ENCODE peak calls at places on chromosomes 3 and 15, in five cellular contexts. One of them, this sample, is unnamed.

GRCh38 chr15:95606551-95606950 is 723.9 kb upstream of the NR2F2 start:
- DNase-seq in naive thymus-derived CD4-positive, alpha-beta T cell: no peak
- DNase-seq in right atrium auricular region: no peak
- DNase-seq in aorta: no peak
- DNase-seq in psoas muscle: no peak
- DNase-seq in this sample: no peak

GRCh38 chr3:53624467-53624866 is 130.1 kb downstream of the CACNA1D start:
- DNase-seq in naive thymus-derived CD4-positive, alpha-beta T cell: no peak
- DNase-seq in right atrium auricular region: no peak
- DNase-seq in aorta: no peak
- DNase-seq in psoas muscle: no peak
- DNase-seq in this sample: no peak

GRCh38 chr3:44342191-44342790 is 3.7 kb downstream of the TCAIM start:
- DNase-seq in naive thymus-derived CD4-positive, alpha-beta T cell: no peak
- DNase-seq in right atrium auricular region: no peak
- DNase-seq in aorta: no peak
- DNase-seq in psoas muscle: no peak
- DNase-seq in this sample: no peak

GRCh38 chr3:38112378-38112761 is 24.6 kb downstream of the ACAA1 start:
- DNase-seq in naive thymus-derived CD4-positive, alpha-beta T cell: no peak
- DNase-seq in right atrium auricular region: no peak
- DNase-seq in aorta: peak; percentile 62
- DNase-seq in psoas muscle: no peak
- DNase-seq in this sample: no peak

GRCh38 chr3:111227216-111227615 is 155.6 kb downstream of the NECTIN3 start:
- DNase-seq in naive thymus-derived CD4-positive, alpha-beta T cell: no peak
- DNase-seq in right atrium auricular region: no peak
- DNase-seq in aorta: no peak
- DNase-seq in psoas muscle: no peak
- DNase-seq in this sample: no peak

GRCh38 chr3:105688821-105689220 is 180.0 kb downstream of the CBLB start:
- DNase-seq in naive thymus-derived CD4-positive, alpha-beta T cell: no peak
- DNase-seq in right atrium auricular region: no peak
- DNase-seq in aorta: no peak
- DNase-seq in psoas muscle: no peak
- DNase-seq in this sample: no peak

GRCh38 chr15:33968224-33968623 is at the start of gene CHRM5:
- DNase-seq in naive thymus-derived CD4-positive, alpha-beta T cell: no peak
- DNase-seq in right atrium auricular region: no peak
- DNase-seq in aorta: no peak
- DNase-seq in psoas muscle: no peak
- DNase-seq in this sample: no peak

GRCh38 chr3:49724586-49724985 is 835 bp upstream of the GMPPB start:
- DNase-seq in naive thymus-derived CD4-positive, alpha-beta T cell: peak; percentile 26
- DNase-seq in right atrium auricular region: no peak
- DNase-seq in aorta: peak; percentile 72
- DNase-seq in psoas muscle: no peak
- DNase-seq in this sample: no peak

GRCh38 chr3:48243886-48244285 is 3.0 kb downstream of the ZNF589 start:
- DNase-seq in naive thymus-derived CD4-positive, alpha-beta T cell: no peak
- DNase-seq in right atrium auricular region: no peak
- DNase-seq in aorta: no peak
- DNase-seq in psoas muscle: no peak
- DNase-seq in this sample: no peak

GRCh38 chr15:99584081-99584600 is 18.4 kb downstream of the MEF2A start:
- DNase-seq in naive thymus-derived CD4-positive, alpha-beta T cell: no peak
- DNase-seq in right atrium auricular region: no peak
- DNase-seq in aorta: no peak
- DNase-seq in psoas muscle: no peak
- DNase-seq in this sample: no peak

GRCh38 chr15:23561914-23562313 is 3.6 kb upstream of the MKRN3 start:
- DNase-seq in naive thymus-derived CD4-positive, alpha-beta T cell: no peak
- DNase-seq in right atrium auricular region: no peak
- DNase-seq in aorta: no peak
- DNase-seq in psoas muscle: no peak
- DNase-seq in this sample: no peak

GRCh38 chr15:23566070-23567050 is 886 bp downstream of the MKRN3 start:
- DNase-seq in naive thymus-derived CD4-positive, alpha-beta T cell: peak; percentile 32
- DNase-seq in right atrium auricular region: no peak
- DNase-seq in aorta: no peak
- DNase-seq in psoas muscle: no peak
- DNase-seq in this sample: no peak

GRCh38 chr15:23565395-23566069 is at the start of gene MKRN3:
- DNase-seq in naive thymus-derived CD4-positive, alpha-beta T cell: peak; percentile 20
- DNase-seq in right atrium auricular region: no peak
- DNase-seq in aorta: no peak
- DNase-seq in psoas muscle: no peak
- DNase-seq in this sample: no peak

GRCh38 chr15:23567921-23568320 is 2.4 kb downstream of the MKRN3 start:
- DNase-seq in naive thymus-derived CD4-positive, alpha-beta T cell: no peak
- DNase-seq in right atrium auricular region: no peak
- DNase-seq in aorta: no peak
- DNase-seq in psoas muscle: no peak
- DNase-seq in this sample: no peak

DNA sequence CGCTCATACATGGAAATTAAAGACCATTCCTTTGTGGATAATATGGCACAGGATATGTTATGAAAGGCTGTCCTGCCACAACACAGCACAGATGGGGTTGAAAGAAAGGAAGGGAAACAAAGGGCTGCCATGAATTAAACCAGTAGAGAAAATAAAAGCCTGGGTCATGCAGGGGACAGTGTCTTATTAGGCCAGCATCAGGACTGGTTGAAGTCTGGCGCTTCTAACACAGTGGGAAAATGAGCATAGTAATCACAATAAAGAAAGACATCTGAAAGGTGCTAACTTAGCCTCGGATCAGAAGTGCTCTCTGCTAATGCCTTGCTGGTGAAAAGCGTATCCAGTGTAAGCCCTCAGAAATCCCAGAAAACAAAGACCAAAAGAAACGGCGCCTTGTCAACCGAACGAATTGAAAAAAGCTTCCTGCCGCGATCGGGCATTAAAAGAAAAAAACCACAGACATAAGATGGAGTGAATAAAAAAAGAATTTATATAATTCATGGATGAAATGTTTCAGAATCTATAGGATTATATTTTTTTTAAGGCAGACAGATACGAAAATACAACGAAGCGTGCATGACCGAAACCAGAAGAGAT is 578 bp upstream of the MKRN3 start:
- DNase-seq in naive thymus-derived CD4-positive, alpha-beta T cell: no peak
- DNase-seq in right atrium auricular region: no peak
- DNase-seq in aorta: no peak
- DNase-seq in psoas muscle: no peak
- DNase-seq in this sample: no peak
- H3K4me3 ChIP-seq in naive thymus-derived CD4-positive, alpha-beta T cell: peak overlapping the region; percentile 39
- H3K4me3 ChIP-seq in right atrium auricular region: no peak overlapping the region
- H3K4me3 ChIP-seq in aorta: no peak overlapping the region
- H3K4me3 ChIP-seq in psoas muscle: peak overlapping the region; percentile 80
- H3K4me3 ChIP-seq in this sample: no peak overlapping the region

GRCh38 chr3:99965077-99965476 is 147.4 kb downstream of the CMSS1 start:
- DNase-seq in naive thymus-derived CD4-positive, alpha-beta T cell: no peak
- DNase-seq in right atrium auricular region: no peak
- DNase-seq in aorta: no peak
- DNase-seq in psoas muscle: no peak
- DNase-seq in this sample: no peak

GRCh38 chr3:99967796-99968195 is 146.5 kb downstream of the FILIP1L start:
- DNase-seq in naive thymus-derived CD4-positive, alpha-beta T cell: no peak
- DNase-seq in right atrium auricular region: no peak
- DNase-seq in aorta: no peak
- DNase-seq in psoas muscle: no peak
- DNase-seq in this sample: no peak

GRCh38 chr3:99962703-99963102 is 145.0 kb downstream of the CMSS1 start:
- DNase-seq in naive thymus-derived CD4-positive, alpha-beta T cell: no peak
- DNase-seq in right atrium auricular region: no peak
- DNase-seq in aorta: no peak
- DNase-seq in psoas muscle: no peak
- DNase-seq in this sample: peak; percentile 44

GRCh38 chr3:99966657-99967420 is 147.5 kb downstream of the FILIP1L start:
- DNase-seq in naive thymus-derived CD4-positive, alpha-beta T cell: no peak
- DNase-seq in right atrium auricular region: no peak
- DNase-seq in aorta: no peak
- DNase-seq in psoas muscle: no peak
- DNase-seq in this sample: no peak

DNA sequence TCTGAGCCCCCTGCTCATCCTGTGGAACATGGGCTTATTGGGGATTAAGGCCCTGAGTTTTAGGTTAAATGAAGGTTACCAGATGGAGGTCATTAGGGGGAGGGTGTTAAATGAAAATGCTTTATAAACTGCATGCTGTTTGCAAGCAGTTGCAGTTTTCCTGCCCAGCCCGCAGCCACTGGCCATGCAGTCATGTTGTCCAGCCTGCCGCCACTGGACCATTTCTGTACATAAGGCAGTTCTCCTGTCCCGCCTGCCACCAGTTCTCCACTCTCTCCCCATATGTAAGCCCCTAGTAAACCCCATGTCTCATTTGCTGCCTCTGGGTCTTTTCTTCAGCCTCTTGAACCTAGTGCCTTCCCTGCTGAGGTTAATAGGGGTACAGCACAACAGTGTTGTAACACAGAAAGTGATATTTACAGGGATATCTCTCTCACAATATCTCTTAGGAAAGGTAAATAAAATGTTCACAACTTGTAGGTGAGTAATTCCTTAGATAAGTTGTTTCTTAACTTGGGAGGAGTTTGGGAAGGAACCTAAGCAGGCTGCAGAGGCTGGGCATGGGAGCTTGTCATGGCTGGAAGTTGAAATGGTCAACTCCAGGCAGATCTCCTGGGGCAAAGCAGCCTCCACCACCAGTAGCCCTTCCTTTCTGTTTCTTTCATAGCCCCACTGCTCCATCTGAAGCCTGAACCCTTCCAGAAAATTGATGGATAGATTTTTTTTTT is 148.2 kb downstream of the CMSS1 start:
- DNase-seq in naive thymus-derived CD4-positive, alpha-beta T cell: no peak
- DNase-seq in right atrium auricular region: no peak
- DNase-seq in aorta: no peak
- DNase-seq in psoas muscle: no peak
- DNase-seq in this sample: no peak
- H3K4me1 ChIP-seq in naive thymus-derived CD4-positive, alpha-beta T cell: no peaks in the 10 kb centered on the region
- H3K4me1 ChIP-seq in right atrium auricular region: no peaks in the 10 kb centered on the region
- H3K4me1 ChIP-seq in aorta: peaks cover 8% of the 10 kb centered on the region
- H3K4me1 ChIP-seq in psoas muscle: peaks cover 62% of the 10 kb centered on the region
- H3K4me1 ChIP-seq in this sample: peaks cover 30% of the 10 kb centered on the region

DNA sequence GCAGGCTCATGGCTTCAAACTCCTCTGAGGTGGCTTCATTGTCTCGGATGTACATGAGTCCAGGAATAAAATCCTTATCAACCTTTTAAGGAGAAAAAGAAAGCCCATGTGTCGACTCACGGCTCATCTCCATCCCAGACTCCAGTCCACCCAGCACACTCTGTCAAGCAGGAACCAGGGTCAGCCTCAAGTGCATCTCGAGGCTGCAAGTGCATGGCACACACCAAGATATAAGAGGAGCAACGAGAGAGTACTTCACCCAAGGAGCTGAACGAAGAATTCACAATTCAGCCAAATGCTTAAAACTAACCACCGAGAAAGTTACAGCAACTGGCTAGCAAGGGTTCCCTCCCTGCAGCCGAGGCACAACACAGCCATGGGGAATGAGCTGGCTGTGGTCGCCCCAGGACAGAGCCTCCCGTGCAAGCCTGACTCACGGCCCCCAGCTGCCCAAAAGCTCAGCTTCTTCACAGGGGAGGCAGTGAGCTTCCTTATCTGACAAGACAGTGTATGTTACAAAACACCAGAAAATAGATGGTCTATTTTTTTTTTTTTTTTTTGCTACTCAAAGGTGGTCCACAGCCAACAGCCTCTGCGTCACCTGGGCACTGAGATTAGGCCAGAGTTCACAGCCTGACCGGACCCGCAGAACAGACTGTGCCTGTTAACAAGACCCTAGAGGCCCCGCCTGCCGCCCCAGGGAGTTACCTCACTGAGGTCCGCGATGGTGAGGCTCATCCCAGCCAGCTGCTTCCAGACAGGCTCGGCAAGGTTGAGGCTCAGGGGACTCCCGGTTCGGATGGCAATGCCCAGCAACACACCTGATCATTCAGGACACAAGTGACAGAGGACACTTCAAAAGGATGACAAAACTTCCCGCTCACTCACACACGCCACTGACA is 15.9 kb upstream of the OCA2 start:
- DNase-seq in naive thymus-derived CD4-positive, alpha-beta T cell: no peak
- DNase-seq in right atrium auricular region: no peak
- DNase-seq in aorta: no peak
- DNase-seq in psoas muscle: no peak
- DNase-seq in this sample: no peak
- H3K4me3 ChIP-seq in naive thymus-derived CD4-positive, alpha-beta T cell: no peak overlapping the region
- H3K4me3 ChIP-seq in right atrium auricular region: no peak overlapping the region
- H3K4me3 ChIP-seq in aorta: no peak overlapping the region
- H3K4me3 ChIP-seq in psoas muscle: no peak overlapping the region
- H3K4me3 ChIP-seq in this sample: no peak overlapping the region

GRCh38 chr3:169494982-169495381 is 168.5 kb downstream of the MECOM start:
- DNase-seq in naive thymus-derived CD4-positive, alpha-beta T cell: no peak
- DNase-seq in right atrium auricular region: no peak
- DNase-seq in aorta: no peak
- DNase-seq in psoas muscle: no peak
- DNase-seq in this sample: no peak
- H3K4me1 ChIP-seq in naive thymus-derived CD4-positive, alpha-beta T cell: no peaks in the 10 kb centered on the region
- H3K4me1 ChIP-seq in right atrium auricular region: no peaks in the 10 kb centered on the region
- H3K4me1 ChIP-seq in aorta: no peaks in the 10 kb centered on the region
- H3K4me1 ChIP-seq in psoas muscle: no peaks in the 10 kb centered on the region
- H3K4me1 ChIP-seq in this sample: no peaks in the 10 kb centered on the region

GRCh38 chr3:64560802-64561502 is 126.8 kb downstream of the ADAMTS9 start:
- DNase-seq in naive thymus-derived CD4-positive, alpha-beta T cell: no peak
- DNase-seq in right atrium auricular region: no peak
- DNase-seq in aorta: no peak
- DNase-seq in psoas muscle: no peak
- DNase-seq in this sample: no peak
- H3K4me3 ChIP-seq in naive thymus-derived CD4-positive, alpha-beta T cell: no peak overlapping the region
- H3K4me3 ChIP-seq in right atrium auricular region: peak overlapping the region; percentile 12
- H3K4me3 ChIP-seq in aorta: peak overlapping the region; percentile 27
- H3K4me3 ChIP-seq in psoas muscle: peak overlapping the region; percentile 41
- H3K4me3 ChIP-seq in this sample: no peak overlapping the region

DNA sequence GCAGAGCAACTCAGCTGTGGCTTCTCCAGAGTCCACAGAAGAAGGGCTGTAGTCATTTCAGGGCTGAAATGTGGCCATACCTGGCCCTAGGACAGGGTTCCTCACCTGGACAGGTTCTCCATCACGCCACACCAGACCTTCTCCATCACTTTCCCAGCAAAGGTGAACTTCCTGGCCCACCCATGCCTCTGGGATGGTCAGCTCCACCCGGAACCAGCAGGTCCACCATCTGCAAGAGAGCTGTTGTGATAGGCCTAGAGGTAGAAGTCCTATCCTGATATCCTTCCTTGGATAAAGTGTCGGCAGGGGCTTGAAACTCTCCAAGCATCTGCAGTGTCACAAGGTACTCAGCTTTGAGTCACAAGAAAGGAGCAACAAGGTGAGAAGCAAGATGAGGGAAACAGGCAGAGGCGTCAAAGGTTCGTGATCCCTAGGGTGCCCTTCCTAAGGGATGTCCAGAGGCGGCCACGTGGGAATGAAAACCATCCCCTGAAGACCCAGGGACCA is 948 bp downstream of the MAN2C1 start:
- DNase-seq in naive thymus-derived CD4-positive, alpha-beta T cell: no peak
- DNase-seq in right atrium auricular region: no peak
- DNase-seq in aorta: no peak
- DNase-seq in psoas muscle: no peak
- DNase-seq in this sample: no peak
- H3K4me1 ChIP-seq in naive thymus-derived CD4-positive, alpha-beta T cell: peaks cover 11% of the 10 kb centered on the region
- H3K4me1 ChIP-seq in right atrium auricular region: no peaks in the 10 kb centered on the region
- H3K4me1 ChIP-seq in aorta: no peaks in the 10 kb centered on the region
- H3K4me1 ChIP-seq in psoas muscle: peaks cover 20% of the 10 kb centered on the region
- H3K4me1 ChIP-seq in this sample: peaks cover 18% of the 10 kb centered on the region

GRCh38 chr3:159785276-159785675 is 203.4 kb upstream of the IL12A start:
- DNase-seq in naive thymus-derived CD4-positive, alpha-beta T cell: no peak
- DNase-seq in right atrium auricular region: no peak
- DNase-seq in aorta: no peak
- DNase-seq in psoas muscle: no peak
- DNase-seq in this sample: no peak
- H3K4me3 ChIP-seq in naive thymus-derived CD4-positive, alpha-beta T cell: no peak overlapping the region
- H3K4me3 ChIP-seq in right atrium auricular region: no peak overlapping the region
- H3K4me3 ChIP-seq in aorta: no peak overlapping the region
- H3K4me3 ChIP-seq in psoas muscle: no peak overlapping the region
- H3K4me3 ChIP-seq in this sample: no peak overlapping the region

GRCh38 chr15:57158589-57158988 is 217.7 kb upstream of the CGNL1 start:
- DNase-seq in naive thymus-derived CD4-positive, alpha-beta T cell: no peak
- DNase-seq in right atrium auricular region: no peak
- DNase-seq in aorta: no peak
- DNase-seq in psoas muscle: no peak
- DNase-seq in this sample: no peak
- H3K4me1 ChIP-seq in naive thymus-derived CD4-positive, alpha-beta T cell: no peaks in the 10 kb centered on the region
- H3K4me1 ChIP-seq in right atrium auricular region: no peaks in the 10 kb centered on the region
- H3K4me1 ChIP-seq in aorta: peaks cover 2% of the 10 kb centered on the region
- H3K4me1 ChIP-seq in psoas muscle: peaks cover 40% of the 10 kb centered on the region
- H3K4me1 ChIP-seq in this sample: peaks cover 11% of the 10 kb centered on the region

This sample was measured in SJSA1.